ENCODE peak calls at places on chromosomes 6 and 20, in seven cellular contexts. F, Y, L, A, N, M and T are unnamed samples.

GRCh38 chr6:168022488-168023321 is 25.2 kb downstream of the KIF25 start:
- DNase-seq in F (no peak), Y (no peak), L (no peak), A (no peak), N (no peak), M (no peak), T (no peak)

GRCh38 chr6:47308223-47308567 is 1.5 kb downstream of the TNFRSF21 start:
- DNase-seq in F (no peak), Y (no peak), L (no peak), A (no peak), N (peak; percentile 3), M (no peak), T (no peak)

GRCh38 chr6:14951704-14952103 is 294.2 kb upstream of the JARID2 start:
- DNase-seq in F (no peak), Y (no peak), L (no peak), A (no peak), N (no peak), M (no peak), T (no peak)

GRCh38 chr6:10598084-10598960 is 77.2 kb downstream of the GCNT2 start:
- DNase-seq in F (no peak), Y (no peak), L (no peak), A (no peak), N (no peak), M (no peak), T (no peak)

GRCh38 chr20:31693987-31694661 is 28.5 kb downstream of the BCL2L1 start:
- DNase-seq in F (no peak), Y (peak; percentile 82), L (no peak), A (no peak), N (no peak), M (no peak), T (no peak)

GRCh38 chr6:88919032-88919431 is 44.4 kb downstream of the RNGTT start:
- DNase-seq in F (no peak), Y (no peak), L (no peak), A (no peak), N (no peak), M (no peak), T (no peak)

GRCh38 chr6:128600397-128600951 is 80.1 kb upstream of the PTPRK start:
- DNase-seq in F (peak; percentile 62), Y (no peak), L (no peak), A (peak; percentile 92), N (no peak), M (peak; percentile 96), T (peak; percentile 49)

GRCh38 chr20:18679020-18679419 is 91.2 kb downstream of the DTD1 start:
- DNase-seq in F (peak; percentile 56), Y (no peak), L (no peak), A (peak; percentile 29), N (peak; percentile 65), M (peak; percentile 11), T (no peak)

GRCh38 chr20:3894796-3895195 is 5.6 kb downstream of the PANK2 start:
- DNase-seq in F (no peak), Y (no peak), L (no peak), A (no peak), N (no peak), M (no peak), T (no peak)

GRCh38 chr6:138555294-138555988 is 56.1 kb upstream of the NHSL1 start:
- DNase-seq in F (peak; percentile 9), Y (no peak), L (no peak), A (no peak), N (no peak), M (no peak), T (no peak)

GRCh38 chr6:71721642-71722041 is 164.7 kb upstream of the RIMS1 start:
- DNase-seq in F (no peak), Y (no peak), L (no peak), A (peak; percentile 74), N (no peak), M (no peak), T (no peak)

GRCh38 chr6:142695016-142695415 is 250.0 kb downstream of the HIVEP2 start:
- DNase-seq in F (no peak), Y (no peak), L (no peak), A (peak; percentile 24), N (no peak), M (no peak), T (peak; percentile 77)

GRCh38 chr20:19026121-19026878 is 186.1 kb upstream of the SLC24A3 start:
- DNase-seq in F (peak; percentile 56), Y (no peak), L (no peak), A (no peak), N (no peak), M (no peak), T (no peak)

GRCh38 chr20:37556538-37556937 is 28.9 kb upstream of the BLCAP start:
- DNase-seq in F (no peak), Y (no peak), L (no peak), A (no peak), N (no peak), M (no peak), T (no peak)

GRCh38 chr6:145148392-145149175 is 586.7 kb downstream of the EPM2A start:
- DNase-seq in F (peak; percentile 60), Y (no peak), L (peak; percentile 56), A (peak; percentile 27), N (no peak), M (peak; percentile 42), T (peak; percentile 48)

GRCh38 chr6:28634758-28635546 is 109.3 kb downstream of the GPX5 start:
- DNase-seq in F (no peak), Y (peak; percentile 69), L (no peak), A (no peak), N (peak; percentile 9), M (no peak), T (no peak)

GRCh38 chr6:170264086-170264485 is 26.8 kb downstream of the DLL1 start:
- DNase-seq in F (no peak), Y (no peak), L (no peak), A (no peak), N (no peak), M (no peak), T (no peak)

GRCh38 chr6:138652824-138653223 is 120.7 kb upstream of the CCDC28A start:
- DNase-seq in F (no peak), Y (no peak), L (no peak), A (no peak), N (no peak), M (no peak), T (no peak)

GRCh38 chr20:48930035-48930434 is 8.5 kb downstream of the ARFGEF2 start:
- DNase-seq in F (no peak), Y (no peak), L (no peak), A (no peak), N (no peak), M (no peak), T (no peak)

GRCh38 chr6:18080544-18080943 is 41.9 kb downstream of the NHLRC1 start:
- DNase-seq in F (no peak), Y (no peak), L (no peak), A (no peak), N (no peak), M (no peak), T (no peak)

GRCh38 chr6:138087549-138087948 is 19.7 kb downstream of the PERP start:
- DNase-seq in F (no peak), Y (no peak), L (no peak), A (no peak), N (no peak), M (no peak), T (no peak)

GRCh38 chr6:115001726-115002436 is 659.1 kb upstream of the HS3ST5 start:
- DNase-seq in F (peak; percentile 50), Y (no peak), L (no peak), A (no peak), N (peak; percentile 11), M (no peak), T (no peak)

GRCh38 chr6:90739339-90739738 is 152.5 kb upstream of the MAP3K7 start:
- DNase-seq in F (no peak), Y (no peak), L (no peak), A (no peak), N (no peak), M (no peak), T (no peak)

GRCh38 chr20:38109657-38110524 is 55.2 kb downstream of the TGM2 start:
- DNase-seq in F (no peak), Y (no peak), L (no peak), A (peak; percentile 87), N (no peak), M (peak; percentile 72), T (peak; percentile 98)

GRCh38 chr6:21522773-21523490 is 70.6 kb upstream of the SOX4 start:
- DNase-seq in F (no peak), Y (peak; percentile 65), L (no peak), A (no peak), N (no peak), M (no peak), T (no peak)
- TF ChIP-seq CTCF in F (no peak), Y (peak; percentile 47), L (no peak), A (no peak), N (no peak), M (peak; percentile 5), T (no peak)

DNA sequence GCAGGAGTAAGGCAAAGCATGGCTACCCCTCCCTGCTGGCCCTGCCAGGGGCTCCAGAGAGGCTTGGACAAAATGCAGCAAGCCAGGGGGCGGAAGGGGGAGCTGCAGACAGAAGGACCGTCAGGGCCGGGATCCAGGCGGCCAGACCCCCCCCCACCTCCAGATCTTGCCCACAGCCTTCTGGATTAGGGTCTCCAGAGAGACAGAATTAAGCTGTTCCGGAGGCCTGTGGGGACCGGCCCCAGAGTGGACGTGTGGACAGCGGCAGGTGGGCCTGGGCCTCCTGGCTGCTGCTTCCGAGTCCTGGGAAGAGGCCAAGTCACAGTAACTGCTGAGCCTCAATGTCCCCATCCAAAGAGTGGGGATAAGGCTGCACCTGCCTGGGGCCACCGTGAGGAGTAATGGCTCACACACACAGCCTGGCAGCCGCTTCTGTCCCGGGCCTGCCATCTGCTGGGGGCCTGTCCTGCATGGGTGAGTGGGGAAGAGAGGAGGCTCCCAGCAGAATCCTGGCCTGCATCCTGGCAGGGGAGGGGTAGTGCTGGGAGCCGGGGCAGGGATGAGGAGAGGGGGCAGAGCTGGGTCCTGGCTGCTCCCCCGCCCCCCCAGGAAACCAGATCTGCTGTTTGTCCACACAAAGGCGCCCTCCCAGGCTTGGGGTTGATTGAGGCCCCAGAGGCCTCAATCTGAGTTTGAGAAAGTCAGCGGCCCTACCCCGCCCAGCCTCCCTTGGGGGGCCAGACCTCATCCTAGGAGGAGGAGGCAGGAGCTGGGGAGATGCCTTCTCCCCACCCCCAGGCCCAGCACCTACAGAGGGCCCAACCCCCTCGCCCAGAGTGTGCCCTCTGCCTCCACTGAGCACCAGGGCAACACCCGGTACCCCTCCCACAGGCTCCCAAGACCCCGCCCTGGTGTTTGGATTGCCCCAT is 3.9 kb downstream of the LAMA5 start:
- DNase-seq in F (no peak), Y (peak; percentile 45), L (peak; percentile 48), A (no peak), N (no peak), M (no peak), T (no peak)
- TF ChIP-seq CTCF in F (no peak), Y (no peak), L (no peak), A (no peak), N (no peak), M (peak; percentile 4), T (no peak)

DNA sequence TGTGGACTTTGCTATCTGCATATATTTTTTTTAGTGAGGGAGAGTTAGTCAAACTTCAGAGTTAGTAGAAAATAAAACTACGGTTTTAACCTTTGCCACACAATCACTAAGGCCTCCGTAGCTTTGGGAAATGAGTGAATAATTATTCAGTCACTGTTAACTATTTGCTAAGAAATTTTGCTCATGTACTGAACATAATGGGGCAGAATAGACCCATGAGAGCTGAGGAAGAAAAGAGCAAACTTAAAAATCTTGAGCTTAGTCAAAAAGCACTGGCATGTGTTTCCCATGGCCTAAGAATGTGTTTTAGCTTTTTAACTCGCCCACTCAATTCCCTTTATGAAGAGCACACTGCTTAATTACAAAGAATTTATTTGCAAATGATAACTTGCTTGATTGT is 60.4 kb upstream of the SUPT3H start:
- DNase-seq in F (no peak), Y (no peak), L (no peak), A (no peak), N (no peak), M (no peak), T (no peak)
- TF ChIP-seq CTCF in F (no peak), Y (no peak), L (no peak), A (no peak), N (no peak), M (no peak), T (no peak)

GRCh38 chr20:62900692-62901584 is 25.4 kb downstream of the DIDO1 start:
- DNase-seq in F (peak; percentile 31), Y (no peak), L (no peak), A (no peak), N (peak; percentile 25), M (no peak), T (no peak)
- TF ChIP-seq CTCF in F (peak; percentile 22), Y (no peak), L (no peak), A (peak; percentile 41), N (no peak), M (no peak), T (peak; percentile 3)